ENCODE peak calls at places on chromosomes 6 and 20, in four cellular contexts. One of them, this sample, is unnamed.

GRCh38 chr6:112180095-112180820 is 74.1 kb downstream of the LAMA4 start:
- DNase-seq in fibroblast of lung: peak; percentile 81
- DNase-seq in progenitor cell of endocrine pancreas: peak; percentile 15
- DNase-seq in body of pancreas: peak; percentile 30
- DNase-seq in this sample: no peak

GRCh38 chr20:24871429-24872213 is 77.4 kb upstream of the CST7 start:
- DNase-seq in fibroblast of lung: no peak
- DNase-seq in progenitor cell of endocrine pancreas: no peak
- DNase-seq in body of pancreas: no peak
- DNase-seq in this sample: no peak

GRCh38 chr6:42320762-42321161 is 103.1 kb upstream of the MRPS10 start:
- DNase-seq in fibroblast of lung: peak; percentile 53
- DNase-seq in progenitor cell of endocrine pancreas: no peak
- DNase-seq in body of pancreas: no peak
- DNase-seq in this sample: no peak

GRCh38 chr6:45438849-45439406 is 61.2 kb upstream of the SUPT3H start:
- DNase-seq in fibroblast of lung: peak; percentile 95
- DNase-seq in progenitor cell of endocrine pancreas: no peak
- DNase-seq in body of pancreas: no peak
- DNase-seq in this sample: no peak

GRCh38 chr6:75632247-75632646 is 30.6 kb downstream of the SENP6 start:
- DNase-seq in fibroblast of lung: no peak
- DNase-seq in progenitor cell of endocrine pancreas: no peak
- DNase-seq in body of pancreas: no peak
- DNase-seq in this sample: no peak

GRCh38 chr20:17538517-17539170 is 7.5 kb upstream of the BFSP1 start:
- DNase-seq in fibroblast of lung: peak; percentile 54
- DNase-seq in progenitor cell of endocrine pancreas: no peak
- DNase-seq in body of pancreas: no peak
- DNase-seq in this sample: no peak

GRCh38 chr6:83193747-83194582 is 808 bp downstream of the RWDD2A start:
- DNase-seq in fibroblast of lung: peak; percentile 33
- DNase-seq in progenitor cell of endocrine pancreas: peak; percentile 62
- DNase-seq in body of pancreas: peak; percentile 66
- DNase-seq in this sample: peak; percentile 39

GRCh38 chr20:8805737-8806442 is 263.0 kb upstream of the PLCB4 start:
- DNase-seq in fibroblast of lung: peak; percentile 3
- DNase-seq in progenitor cell of endocrine pancreas: no peak
- DNase-seq in body of pancreas: no peak
- DNase-seq in this sample: no peak

GRCh38 chr6:137486388-137486787 is 7.8 kb downstream of the OLIG3 start:
- DNase-seq in fibroblast of lung: no peak
- DNase-seq in progenitor cell of endocrine pancreas: no peak
- DNase-seq in body of pancreas: no peak
- DNase-seq in this sample: no peak

GRCh38 chr20:36344517-36345132 is 38.5 kb downstream of the DLGAP4 start:
- DNase-seq in fibroblast of lung: peak; percentile 41
- DNase-seq in progenitor cell of endocrine pancreas: peak; percentile 81
- DNase-seq in body of pancreas: peak; percentile 50
- DNase-seq in this sample: peak; percentile 15

GRCh38 chr6:46191961-46192360 is 21.2 kb upstream of the ENPP5 start:
- DNase-seq in fibroblast of lung: peak; percentile 94
- DNase-seq in progenitor cell of endocrine pancreas: no peak
- DNase-seq in body of pancreas: no peak
- DNase-seq in this sample: no peak

GRCh38 chr6:32843321-32843978 is 397 bp downstream of the PSMB8 start:
- DNase-seq in fibroblast of lung: no peak
- DNase-seq in progenitor cell of endocrine pancreas: no peak
- DNase-seq in body of pancreas: no peak
- DNase-seq in this sample: no peak

GRCh38 chr6:147699637-147700036 is 191.1 kb downstream of the SAMD5 start:
- DNase-seq in fibroblast of lung: peak; percentile 81
- DNase-seq in progenitor cell of endocrine pancreas: no peak
- DNase-seq in body of pancreas: no peak
- DNase-seq in this sample: no peak

GRCh38 chr6:142758257-142759025 is 186.5 kb downstream of the HIVEP2 start:
- DNase-seq in fibroblast of lung: no peak
- DNase-seq in progenitor cell of endocrine pancreas: no peak
- DNase-seq in body of pancreas: no peak
- DNase-seq in this sample: no peak

GRCh38 chr6:142757827-142758226 is 187.1 kb downstream of the HIVEP2 start:
- DNase-seq in fibroblast of lung: no peak
- DNase-seq in progenitor cell of endocrine pancreas: no peak
- DNase-seq in body of pancreas: no peak
- DNase-seq in this sample: no peak

GRCh38 chr6:142753196-142753595 is 191.8 kb downstream of the HIVEP2 start:
- DNase-seq in fibroblast of lung: no peak
- DNase-seq in progenitor cell of endocrine pancreas: no peak
- DNase-seq in body of pancreas: no peak
- DNase-seq in this sample: no peak

GRCh38 chr6:142752348-142752747 is 192.6 kb downstream of the HIVEP2 start:
- DNase-seq in fibroblast of lung: no peak
- DNase-seq in progenitor cell of endocrine pancreas: no peak
- DNase-seq in body of pancreas: no peak
- DNase-seq in this sample: no peak

DNA sequence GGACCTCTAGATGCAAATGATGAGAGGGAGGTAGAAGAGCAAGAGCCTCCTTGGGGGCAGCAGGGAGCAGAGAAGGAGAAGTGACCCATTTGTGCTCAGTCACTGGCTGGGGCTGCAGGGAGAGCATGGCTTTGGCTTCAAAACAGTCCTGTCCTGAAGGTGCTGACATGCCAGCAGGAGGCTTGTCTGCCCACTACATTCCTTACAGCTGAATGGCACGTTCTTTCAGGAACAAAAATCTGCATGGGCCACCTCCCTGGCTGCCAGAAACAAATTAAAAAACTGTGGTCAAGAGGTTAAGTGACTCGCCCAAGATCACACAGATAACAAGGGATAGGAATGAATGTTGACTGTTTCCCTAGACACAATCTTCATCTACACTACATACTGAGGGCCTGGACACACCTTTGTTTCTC is 188.8 kb downstream of the HIVEP2 start:
- DNase-seq in fibroblast of lung: peak; percentile 83
- DNase-seq in progenitor cell of endocrine pancreas: no peak
- DNase-seq in body of pancreas: no peak
- DNase-seq in this sample: no peak
- TF ChIP-seq CTCF in fibroblast of lung: no peak
- TF ChIP-seq CTCF in progenitor cell of endocrine pancreas: no peak
- TF ChIP-seq CTCF in body of pancreas: no peak
- TF ChIP-seq CTCF in this sample: no peak

DNA sequence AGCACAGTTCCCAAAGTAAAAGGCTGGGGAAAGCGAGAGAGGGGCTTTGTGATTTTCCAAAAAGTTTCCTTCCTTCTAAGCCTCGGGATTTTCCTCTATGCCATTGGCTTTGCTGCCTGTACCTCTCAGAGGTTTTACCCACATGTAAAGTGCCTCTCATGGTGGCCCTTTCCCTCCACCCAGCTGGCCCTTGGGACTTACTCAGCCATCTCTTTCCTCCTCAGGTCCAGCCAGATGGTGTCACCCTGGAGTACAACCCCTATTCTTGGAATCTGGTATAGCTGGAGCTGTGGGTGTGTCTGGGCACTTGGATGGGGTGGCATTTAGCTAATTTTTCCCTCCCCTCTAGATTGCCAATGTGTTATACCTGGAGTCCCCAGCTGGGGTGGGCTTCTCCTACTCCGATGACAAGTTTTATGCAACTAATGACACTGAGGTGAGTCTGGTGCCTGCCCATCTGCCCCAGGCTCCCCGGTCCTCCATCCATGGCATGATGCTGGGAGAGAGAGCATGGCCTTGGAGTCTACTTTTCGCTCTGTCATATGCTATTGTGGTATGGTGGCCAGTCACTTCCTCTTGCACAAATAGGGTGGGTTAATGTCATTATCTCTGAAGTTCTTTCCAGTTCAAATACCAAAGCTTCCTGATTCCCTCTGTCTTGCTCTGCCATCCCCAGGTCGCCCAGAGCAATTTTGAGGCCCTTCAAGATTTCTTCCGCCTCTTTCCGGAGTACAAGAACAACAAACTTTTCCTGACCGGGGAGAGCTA is 1.1 kb downstream of the CTSA start:
- DNase-seq in fibroblast of lung: no peak
- DNase-seq in progenitor cell of endocrine pancreas: no peak
- DNase-seq in body of pancreas: no peak
- DNase-seq in this sample: no peak
- TF ChIP-seq CTCF in fibroblast of lung: no peak
- TF ChIP-seq CTCF in progenitor cell of endocrine pancreas: no peak
- TF ChIP-seq CTCF in body of pancreas: no peak
- TF ChIP-seq CTCF in this sample: no peak

DNA sequence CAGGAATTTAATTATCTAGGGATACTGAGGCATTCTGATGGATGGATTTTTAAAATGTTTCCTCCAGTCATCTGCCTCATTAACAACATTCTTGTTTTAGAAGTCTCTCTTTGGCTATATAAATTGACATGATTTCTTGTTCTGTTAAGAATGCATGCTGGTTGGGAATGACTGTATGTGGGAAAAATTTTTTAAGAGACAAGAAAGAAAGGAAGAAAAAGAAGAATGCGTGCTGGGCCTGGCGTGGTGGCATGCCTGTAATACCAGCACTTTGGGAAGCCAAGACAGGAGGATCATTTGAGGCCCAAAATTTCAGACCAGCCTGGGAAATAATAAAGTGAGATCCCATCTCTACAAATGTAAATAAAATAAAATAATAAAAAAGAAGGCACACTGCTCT is 203.6 kb downstream of the GJA1 start:
- DNase-seq in fibroblast of lung: peak; percentile 61
- DNase-seq in progenitor cell of endocrine pancreas: no peak
- DNase-seq in body of pancreas: no peak
- DNase-seq in this sample: no peak
- TF ChIP-seq CTCF in fibroblast of lung: no peak
- TF ChIP-seq CTCF in progenitor cell of endocrine pancreas: no peak
- TF ChIP-seq CTCF in body of pancreas: no peak
- TF ChIP-seq CTCF in this sample: no peak

GRCh38 chr6:129469070-129469662 is 240.8 kb downstream of the ARHGAP18 start:
- DNase-seq in fibroblast of lung: no peak
- DNase-seq in progenitor cell of endocrine pancreas: no peak
- DNase-seq in body of pancreas: no peak
- DNase-seq in this sample: no peak
- TF ChIP-seq CTCF in fibroblast of lung: no peak
- TF ChIP-seq CTCF in progenitor cell of endocrine pancreas: no peak
- TF ChIP-seq CTCF in body of pancreas: no peak
- TF ChIP-seq CTCF in this sample: peak; percentile 26

GRCh38 chr6:68313911-68314310 is 321.2 kb upstream of the ADGRB3 start:
- DNase-seq in fibroblast of lung: peak; percentile 18
- DNase-seq in progenitor cell of endocrine pancreas: no peak
- DNase-seq in body of pancreas: no peak
- DNase-seq in this sample: no peak
- TF ChIP-seq CTCF in fibroblast of lung: peak; percentile 21
- TF ChIP-seq CTCF in progenitor cell of endocrine pancreas: peak; percentile 41
- TF ChIP-seq CTCF in body of pancreas: no peak
- TF ChIP-seq CTCF in this sample: no peak

GRCh38 chr20:326645-327031 is 1.3 kb downstream of the SOX12 start:
- DNase-seq in fibroblast of lung: no peak
- DNase-seq in progenitor cell of endocrine pancreas: peak; percentile 47
- DNase-seq in body of pancreas: no peak
- DNase-seq in this sample: no peak

GRCh38 chr20:329325-329695 is 4.0 kb downstream of the SOX12 start:
- DNase-seq in fibroblast of lung: no peak
- DNase-seq in progenitor cell of endocrine pancreas: no peak
- DNase-seq in body of pancreas: no peak
- DNase-seq in this sample: no peak

GRCh38 chr20:327041-327945 is 1.9 kb downstream of the SOX12 start:
- DNase-seq in fibroblast of lung: peak; percentile 92
- DNase-seq in progenitor cell of endocrine pancreas: peak; percentile 82
- DNase-seq in body of pancreas: peak; percentile 75
- DNase-seq in this sample: no peak

GRCh38 chr20:328596-329324 is 3.4 kb downstream of the SOX12 start:
- DNase-seq in fibroblast of lung: no peak
- DNase-seq in progenitor cell of endocrine pancreas: no peak
- DNase-seq in body of pancreas: no peak
- DNase-seq in this sample: no peak

GRCh38 chr20:327946-328563 is 2.7 kb downstream of the SOX12 start:
- DNase-seq in fibroblast of lung: no peak
- DNase-seq in progenitor cell of endocrine pancreas: no peak
- DNase-seq in body of pancreas: no peak
- DNase-seq in this sample: no peak
- TF ChIP-seq CTCF in fibroblast of lung: no peak
- TF ChIP-seq CTCF in progenitor cell of endocrine pancreas: no peak
- TF ChIP-seq CTCF in body of pancreas: no peak
- TF ChIP-seq CTCF in this sample: no peak

GRCh38 chr6:133132583-133132982 is 108.6 kb upstream of the EYA4 start:
- DNase-seq in fibroblast of lung: no peak
- DNase-seq in progenitor cell of endocrine pancreas: no peak
- DNase-seq in body of pancreas: no peak
- DNase-seq in this sample: no peak

GRCh38 chr6:133129556-133129955 is 111.6 kb upstream of the EYA4 start:
- DNase-seq in fibroblast of lung: no peak
- DNase-seq in progenitor cell of endocrine pancreas: no peak
- DNase-seq in body of pancreas: no peak
- DNase-seq in this sample: no peak

GRCh38 chr6:133130863-133131262 is 110.3 kb upstream of the EYA4 start:
- DNase-seq in fibroblast of lung: peak; percentile 84
- DNase-seq in progenitor cell of endocrine pancreas: no peak
- DNase-seq in body of pancreas: peak; percentile 21
- DNase-seq in this sample: no peak

GRCh38 chr6:133131621-133132020 is 109.5 kb upstream of the EYA4 start:
- DNase-seq in fibroblast of lung: no peak
- DNase-seq in progenitor cell of endocrine pancreas: no peak
- DNase-seq in body of pancreas: no peak
- DNase-seq in this sample: no peak

GRCh38 chr6:133132092-133132491 is 109.1 kb upstream of the EYA4 start:
- DNase-seq in fibroblast of lung: peak; percentile 64
- DNase-seq in progenitor cell of endocrine pancreas: no peak
- DNase-seq in body of pancreas: no peak
- DNase-seq in this sample: no peak
- TF ChIP-seq CTCF in fibroblast of lung: no peak
- TF ChIP-seq CTCF in progenitor cell of endocrine pancreas: no peak
- TF ChIP-seq CTCF in body of pancreas: no peak
- TF ChIP-seq CTCF in this sample: no peak

This sample was measured in CD14-positive monocyte.